ENCODE peak calls at places on chromosomes 7 and 10, in nine cellular contexts. M is nephron progenitor cell; E is T-cell; L is MV-4-11; Z is Right ventricle myocardium superior; F is activated T-cell treated with anti-CD3 and anti-CD28 coated beads, Interleukin-2, amount 50 U/mL, for 4 hours; K is astrocyte of the spinal cord; S is cerebellar cortex; Y is mesothelial cell of epicardium. A is an unnamed sample.
A peak's percentile ranks its signal among the peaks of the same experiment; 100 is the strongest.

GRCh38 chr7:99601656-99602310 is 3.7 kb downstream of the TMEM225B start:
- DNase-seq in M (no peak), E (no peak), L (no peak), Z (no peak), F (no peak), K (no peak), S (no peak), Y (no peak), A (no peak)

GRCh38 chr10:108358912-108359311 is 1194.4 kb upstream of the SORCS1 start:
- DNase-seq in M (no peak), E (no peak), L (peak; percentile 37), Z (no peak), F (no peak), K (peak; percentile 85), S (no peak), Y (no peak), A (no peak)

GRCh38 chr10:122461729-122462532 is 578 bp downstream of the HTRA1 start:
- DNase-seq in M (peak; percentile 48), E (no peak), L (no peak), Z (peak; percentile 51), F (no peak), K (no peak), S (no peak), Y (no peak), A (no peak)

GRCh38 chr7:2670720-2671391 is 17.1 kb upstream of the AMZ1 start:
- DNase-seq in M (peak; percentile 76), E (peak; percentile 42), L (peak; percentile 30), Z (peak; percentile 86), F (peak; percentile 64), K (peak; percentile 32), S (peak; percentile 52), Y (no peak), A (peak; percentile 76)

GRCh38 chr10:4371691-4372295 is 454.2 kb upstream of the AKR1E2 start:
- DNase-seq in M (no peak), E (no peak), L (no peak), Z (no peak), F (no peak), K (peak; percentile 83), S (no peak), Y (no peak), A (no peak)

GRCh38 chr10:13634207-13634606 is 47.4 kb downstream of the PRPF18 start:
- DNase-seq in M (no peak), E (no peak), L (peak; percentile 91), Z (no peak), F (no peak), K (peak; percentile 32), S (no peak), Y (no peak), A (no peak)

GRCh38 chr10:13560597-13560996 is 26.2 kb upstream of the PRPF18 start:
- DNase-seq in M (no peak), E (no peak), L (no peak), Z (no peak), F (no peak), K (peak; percentile 68), S (no peak), Y (no peak), A (no peak)

GRCh38 chr7:86282014-86282682 is 361.6 kb upstream of the GRM3 start:
- DNase-seq in M (no peak), E (no peak), L (no peak), Z (no peak), F (no peak), K (no peak), S (no peak), Y (no peak), A (no peak)

GRCh38 chr10:67603086-67603485 is 92.9 kb downstream of the CTNNA3 start:
- DNase-seq in M (no peak), E (no peak), L (no peak), Z (no peak), F (no peak), K (no peak), S (no peak), Y (no peak), A (no peak)

GRCh38 chr10:24871006-24871405 is 81.4 kb downstream of the PRTFDC1 start:
- DNase-seq in M (no peak), E (no peak), L (peak; percentile 28), Z (no peak), F (no peak), K (no peak), S (peak; percentile 26), Y (no peak), A (no peak)

GRCh38 chr7:7761974-7762769 is 43.8 kb upstream of the RPA3 start:
- DNase-seq in M (no peak), E (no peak), L (no peak), Z (no peak), F (no peak), K (peak; percentile 58), S (no peak), Y (no peak), A (no peak)

GRCh38 chr7:99406557-99406956 is 1.8 kb downstream of the PDAP1 start:
- DNase-seq in M (no peak), E (no peak), L (no peak), Z (no peak), F (no peak), K (no peak), S (no peak), Y (no peak), A (no peak)

GRCh38 chr7:22375359-22376048 is 18.6 kb upstream of the RAPGEF5 start:
- DNase-seq in M (no peak), E (no peak), L (no peak), Z (no peak), F (no peak), K (no peak), S (no peak), Y (no peak), A (no peak)

GRCh38 chr10:95841711-95842498 is 65.9 kb upstream of the CC2D2B start:
- DNase-seq in M (peak; percentile 21), E (no peak), L (peak; percentile 88), Z (no peak), F (peak; percentile 10), K (peak; percentile 79), S (peak; percentile 40), Y (no peak), A (peak; percentile 19)

GRCh38 chr10:26217396-26218105 is 977 bp downstream of the GAD2 start:
- DNase-seq in M (peak; percentile 45), E (no peak), L (no peak), Z (no peak), F (no peak), K (no peak), S (no peak), Y (no peak), A (no peak)

GRCh38 chr7:25002826-25003225 is 22.8 kb upstream of the OSBPL3 start:
- DNase-seq in M (no peak), E (no peak), L (no peak), Z (no peak), F (no peak), K (no peak), S (no peak), Y (no peak), A (no peak)

GRCh38 chr10:13439771-13440708 is 88.8 kb downstream of the BEND7 start:
- DNase-seq in M (peak; percentile 81), E (peak; percentile 36), L (peak; percentile 10), Z (peak; percentile 56), F (peak; percentile 57), K (peak; percentile 29), S (peak; percentile 42), Y (peak; percentile 48), A (peak; percentile 62)

GRCh38 chr10:17454181-17454800 is at the start of gene ST8SIA6:
- DNase-seq in M (peak; percentile 71), E (peak; percentile 18), L (peak; percentile 60), Z (peak; percentile 68), F (peak; percentile 39), K (peak; percentile 54), S (no peak), Y (peak; percentile 38), A (peak; percentile 54)

GRCh38 chr10:69379800-69380199 is 36.9 kb downstream of the TACR2 start:
- DNase-seq in M (no peak), E (no peak), L (no peak), Z (no peak), F (no peak), K (no peak), S (no peak), Y (no peak), A (no peak)

GRCh38 chr7:30348083-30348560 is 63.7 kb downstream of the ZNRF2 start:
- DNase-seq in M (no peak), E (peak; percentile 43), L (peak; percentile 91), Z (no peak), F (peak; percentile 33), K (peak; percentile 88), S (no peak), Y (no peak), A (peak; percentile 35)

GRCh38 chr7:30650455-30650854 is 31.8 kb downstream of the CRHR2 start:
- DNase-seq in M (no peak), E (no peak), L (no peak), Z (no peak), F (no peak), K (no peak), S (no peak), Y (no peak), A (no peak)

GRCh38 chr7:117347480-117347879 is 24.6 kb upstream of the WNT2 start:
- DNase-seq in M (no peak), E (no peak), L (no peak), Z (no peak), F (no peak), K (no peak), S (no peak), Y (no peak), A (no peak)

GRCh38 chr7:36814311-36814710 is 90.0 kb upstream of the AOAH start:
- DNase-seq in M (no peak), E (no peak), L (no peak), Z (no peak), F (no peak), K (no peak), S (no peak), Y (no peak), A (no peak)

GRCh38 chr7:75842836-75843446 is 29.3 kb upstream of the CCL24 start:
- DNase-seq in M (no peak), E (no peak), L (peak; percentile 95), Z (no peak), F (no peak), K (peak; percentile 77), S (no peak), Y (no peak), A (no peak)

GRCh38 chr10:97598407-97599271 is 9.1 kb downstream of the C10orf62 start:
- DNase-seq in M (no peak), E (no peak), L (no peak), Z (no peak), F (no peak), K (no peak), S (no peak), Y (no peak), A (no peak)

GRCh38 chr7:112192236-112193154 is 13.7 kb downstream of the DOCK4 start:
- DNase-seq in M (no peak), E (no peak), L (no peak), Z (no peak), F (no peak), K (peak; percentile 80), S (no peak), Y (no peak), A (no peak)

GRCh38 chr7:42886129-42886528 is 25.7 kb downstream of the C7orf25 start:
- DNase-seq in M (no peak), E (no peak), L (peak; percentile 3), Z (no peak), F (no peak), K (no peak), S (no peak), Y (no peak), A (no peak)

GRCh38 chr10:13536674-13537366 is 8.0 kb upstream of the BEND7 start:
- DNase-seq in M (peak; percentile 72), E (no peak), L (peak; percentile 24), Z (peak; percentile 55), F (no peak), K (peak; percentile 35), S (peak; percentile 68), Y (no peak), A (peak; percentile 17)

GRCh38 chr10:1273372-1274097 is 217.3 kb downstream of the WDR37 start:
- DNase-seq in M (no peak), E (no peak), L (no peak), Z (no peak), F (no peak), K (no peak), S (no peak), Y (no peak), A (no peak)

GRCh38 chr10:86759073-86759672 is 2.8 kb downstream of the BMPR1A start:
- DNase-seq in M (no peak), E (no peak), L (peak; percentile 58), Z (no peak), F (no peak), K (no peak), S (no peak), Y (no peak), A (no peak)

GRCh38 chr10:79312601-79313187 is 34.6 kb upstream of the PPIF start:
- DNase-seq in M (no peak), E (no peak), L (no peak), Z (peak; percentile 25), F (no peak), K (no peak), S (no peak), Y (no peak), A (no peak)